ENCODE peak calls at places on chromosome 16, in five cellular contexts. One of them, this sample, is unnamed.
A peak's percentile ranks its signal among the peaks of the same experiment; 100 is the strongest.

GRCh38 chr16:1614226-1615102 is 2.3 kb downstream of the CRAMP1 start:
- DNase-seq in fibroblast of the aortic adventitia: peak; percentile 22
- DNase-seq in CD4-positive, alpha-beta T cell: no peak
- DNase-seq in neural crest cell: peak; percentile 14
- DNase-seq in transverse colon: peak; percentile 17
- DNase-seq in this sample: peak; percentile 15

GRCh38 chr16:16096161-16096857 is 127.0 kb downstream of the ABCC6 start:
- DNase-seq in transverse colon: peak; percentile 39
- DNase-seq in neural crest cell: no peak
- DNase-seq in fibroblast of the aortic adventitia: peak; percentile 67
- DNase-seq in CD4-positive, alpha-beta T cell: no peak
- DNase-seq in this sample: peak; percentile 48

GRCh38 chr16:87860553-87861299 is 8.6 kb downstream of the SLC7A5 start:
- DNase-seq in fibroblast of the aortic adventitia: peak; percentile 52
- DNase-seq in CD4-positive, alpha-beta T cell: no peak
- DNase-seq in neural crest cell: no peak
- DNase-seq in transverse colon: no peak
- DNase-seq in this sample: peak; percentile 69

GRCh38 chr16:30773826-30774225 is 11.7 kb downstream of the RNF40 start:
- DNase-seq in fibroblast of the aortic adventitia: no peak
- DNase-seq in CD4-positive, alpha-beta T cell: no peak
- DNase-seq in transverse colon: no peak
- DNase-seq in neural crest cell: no peak
- DNase-seq in this sample: no peak

GRCh38 chr16:75288596-75289120 is 37.2 kb upstream of the BCAR1 start:
- DNase-seq in CD4-positive, alpha-beta T cell: peak; percentile 28
- DNase-seq in fibroblast of the aortic adventitia: no peak
- DNase-seq in transverse colon: no peak
- DNase-seq in neural crest cell: no peak
- DNase-seq in this sample: no peak

GRCh38 chr16:57501492-57501891 is 15.2 kb upstream of the DOK4 start:
- DNase-seq in CD4-positive, alpha-beta T cell: no peak
- DNase-seq in neural crest cell: no peak
- DNase-seq in transverse colon: no peak
- DNase-seq in fibroblast of the aortic adventitia: no peak
- DNase-seq in this sample: no peak

GRCh38 chr16:85767569-85767968 is 16.7 kb upstream of the C16orf74 start:
- DNase-seq in transverse colon: no peak
- DNase-seq in fibroblast of the aortic adventitia: peak; percentile 82
- DNase-seq in neural crest cell: no peak
- DNase-seq in CD4-positive, alpha-beta T cell: no peak
- DNase-seq in this sample: peak; percentile 93

GRCh38 chr16:83802135-83802534 is 5.6 kb upstream of the HSBP1 start:
- DNase-seq in transverse colon: no peak
- DNase-seq in fibroblast of the aortic adventitia: peak; percentile 43
- DNase-seq in neural crest cell: no peak
- DNase-seq in CD4-positive, alpha-beta T cell: no peak
- DNase-seq in this sample: peak; percentile 85

GRCh38 chr16:85235988-85236831 is 123.9 kb upstream of the CIBAR2 start:
- DNase-seq in fibroblast of the aortic adventitia: peak; percentile 28
- DNase-seq in transverse colon: no peak
- DNase-seq in CD4-positive, alpha-beta T cell: no peak
- DNase-seq in neural crest cell: no peak
- DNase-seq in this sample: no peak

GRCh38 chr16:78385406-78385805 is 286.0 kb downstream of the WWOX start:
- DNase-seq in neural crest cell: no peak
- DNase-seq in fibroblast of the aortic adventitia: no peak
- DNase-seq in CD4-positive, alpha-beta T cell: no peak
- DNase-seq in transverse colon: no peak
- DNase-seq in this sample: no peak

GRCh38 chr16:57530104-57530522 is 6.3 kb downstream of the CCDC102A start:
- DNase-seq in CD4-positive, alpha-beta T cell: peak; percentile 64
- DNase-seq in neural crest cell: no peak
- DNase-seq in transverse colon: peak; percentile 63
- DNase-seq in fibroblast of the aortic adventitia: peak; percentile 60
- DNase-seq in this sample: peak; percentile 32

GRCh38 chr16:3961449-3961849 is 80.9 kb upstream of the CREBBP start:
- DNase-seq in CD4-positive, alpha-beta T cell: no peak
- DNase-seq in transverse colon: no peak
- DNase-seq in fibroblast of the aortic adventitia: peak; percentile 25
- DNase-seq in neural crest cell: peak; percentile 30
- DNase-seq in this sample: peak; percentile 46

GRCh38 chr16:55662641-55663040 is 6.9 kb downstream of the SLC6A2 start:
- DNase-seq in fibroblast of the aortic adventitia: no peak
- DNase-seq in neural crest cell: no peak
- DNase-seq in transverse colon: no peak
- DNase-seq in CD4-positive, alpha-beta T cell: no peak
- DNase-seq in this sample: no peak

DNA sequence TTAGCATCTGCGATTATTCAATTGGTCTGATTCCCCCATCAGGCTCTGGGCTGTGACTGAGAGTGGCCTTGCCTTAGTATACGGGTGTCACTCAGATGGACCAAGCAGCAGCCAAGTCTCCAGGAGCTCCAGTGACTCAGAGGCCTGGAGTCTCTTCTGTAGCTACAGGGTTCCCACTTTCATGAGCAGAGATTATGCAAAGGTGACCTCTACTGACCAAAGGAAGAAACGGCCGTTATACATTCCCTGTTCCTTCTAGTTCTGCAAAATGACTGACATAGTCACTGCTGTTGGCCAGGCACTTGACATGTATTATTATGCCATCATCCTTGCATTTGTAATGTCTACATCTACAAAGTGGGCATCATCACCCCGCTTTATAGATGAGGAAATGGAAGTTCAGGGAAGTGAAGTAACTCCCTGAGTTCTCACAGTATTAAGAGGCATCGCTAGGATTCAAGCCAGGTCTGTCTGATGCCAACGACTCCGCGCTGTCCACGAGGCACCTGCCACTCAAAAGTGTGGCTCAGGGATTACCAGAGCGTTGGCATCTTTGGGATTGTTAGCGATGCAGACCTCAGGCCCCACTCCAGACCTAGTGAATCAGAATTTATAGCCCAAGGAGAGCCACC is 23.3 kb downstream of the SLC38A7 start:
- DNase-seq in transverse colon: peak; percentile 38
- DNase-seq in CD4-positive, alpha-beta T cell: no peak
- DNase-seq in fibroblast of the aortic adventitia: peak; percentile 89
- DNase-seq in neural crest cell: peak; percentile 17
- DNase-seq in this sample: peak; percentile 91
- TF ChIP-seq CTCF in transverse colon: peak; percentile 41
- TF ChIP-seq CTCF in CD4-positive, alpha-beta T cell: peak; percentile 15
- TF ChIP-seq CTCF in fibroblast of the aortic adventitia: peak; percentile 74
- TF ChIP-seq CTCF in neural crest cell: peak; percentile 71
- TF ChIP-seq CTCF in this sample: peak; percentile 77

GRCh38 chr16:89412811-89413210 is 77.5 kb downstream of the ANKRD11 start:
- DNase-seq in CD4-positive, alpha-beta T cell: no peak
- DNase-seq in transverse colon: no peak
- DNase-seq in neural crest cell: peak; percentile 26
- DNase-seq in fibroblast of the aortic adventitia: no peak
- DNase-seq in this sample: no peak

GRCh38 chr16:89411335-89411850 is 79.0 kb downstream of the ANKRD11 start:
- DNase-seq in neural crest cell: no peak
- DNase-seq in CD4-positive, alpha-beta T cell: no peak
- DNase-seq in fibroblast of the aortic adventitia: no peak
- DNase-seq in transverse colon: no peak
- DNase-seq in this sample: no peak

GRCh38 chr16:89410322-89410721 is 80.0 kb downstream of the ANKRD11 start:
- DNase-seq in CD4-positive, alpha-beta T cell: no peak
- DNase-seq in fibroblast of the aortic adventitia: no peak
- DNase-seq in neural crest cell: no peak
- DNase-seq in transverse colon: no peak
- DNase-seq in this sample: no peak

GRCh38 chr16:89409161-89409711 is 81.1 kb downstream of the ANKRD11 start:
- DNase-seq in fibroblast of the aortic adventitia: peak; percentile 23
- DNase-seq in CD4-positive, alpha-beta T cell: peak; percentile 40
- DNase-seq in transverse colon: peak; percentile 38
- DNase-seq in neural crest cell: no peak
- DNase-seq in this sample: peak; percentile 67

GRCh38 chr16:89410794-89411309 is 79.5 kb downstream of the ANKRD11 start:
- DNase-seq in transverse colon: peak; percentile 40
- DNase-seq in CD4-positive, alpha-beta T cell: no peak
- DNase-seq in fibroblast of the aortic adventitia: peak; percentile 94
- DNase-seq in neural crest cell: no peak
- DNase-seq in this sample: peak; percentile 52
- TF ChIP-seq CTCF in transverse colon: no peak
- TF ChIP-seq CTCF in CD4-positive, alpha-beta T cell: no peak
- TF ChIP-seq CTCF in fibroblast of the aortic adventitia: peak; percentile 47
- TF ChIP-seq CTCF in neural crest cell: no peak
- TF ChIP-seq CTCF in this sample: peak; percentile 33

DNA sequence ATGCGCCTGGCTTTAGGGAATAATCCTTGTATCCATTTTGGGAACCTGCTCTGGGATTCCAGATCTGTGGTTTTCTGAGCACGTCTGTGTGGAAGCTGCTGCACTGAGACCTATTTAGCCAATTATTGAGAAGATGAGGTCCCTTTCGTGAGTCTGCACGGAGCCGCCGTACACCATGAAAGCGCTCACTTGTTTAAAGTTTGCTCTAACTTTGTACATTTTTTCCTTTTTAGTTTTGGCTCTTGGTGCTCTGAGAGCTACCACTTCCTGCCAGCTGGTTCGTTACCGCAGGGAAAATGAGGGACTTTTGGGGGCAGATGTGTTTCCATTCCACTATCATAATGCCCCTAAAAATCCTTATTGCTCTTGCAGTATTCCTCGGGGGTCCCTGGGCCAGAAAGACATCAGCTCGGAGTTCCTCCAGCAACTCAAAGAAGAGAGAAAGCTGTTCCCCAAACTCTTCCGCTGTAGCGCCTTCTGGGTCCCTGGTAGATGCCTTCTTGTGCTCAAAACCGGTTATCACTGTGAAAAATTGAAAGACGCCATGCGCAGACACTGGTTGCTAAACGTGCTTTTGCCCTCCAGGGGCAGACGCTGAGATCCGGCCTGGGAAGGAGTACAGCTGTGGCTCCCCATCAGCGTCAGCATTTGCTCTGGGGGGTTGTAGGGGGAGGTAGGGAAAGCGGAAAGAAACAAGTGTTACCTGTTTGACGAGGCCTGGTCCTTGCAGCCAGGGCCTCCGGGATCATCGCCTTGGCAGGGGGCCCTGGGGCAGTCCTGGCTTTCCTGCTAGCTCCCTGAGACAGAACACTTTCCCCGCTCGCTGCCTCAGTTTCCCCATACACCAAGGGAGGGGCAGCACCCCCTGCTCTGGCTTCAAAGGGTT is 238.1 kb downstream of the MRTFB start:
- DNase-seq in transverse colon: no peak
- DNase-seq in neural crest cell: no peak
- DNase-seq in fibroblast of the aortic adventitia: no peak
- DNase-seq in CD4-positive, alpha-beta T cell: peak; percentile 14
- DNase-seq in this sample: peak; percentile 67
- TF ChIP-seq CTCF in transverse colon: no peak
- TF ChIP-seq CTCF in neural crest cell: peak; percentile 41
- TF ChIP-seq CTCF in fibroblast of the aortic adventitia: no peak
- TF ChIP-seq CTCF in CD4-positive, alpha-beta T cell: peak; percentile 15
- TF ChIP-seq CTCF in this sample: peak; percentile 49

GRCh38 chr16:13110124-13110796 is 208.9 kb downstream of the SHISA9 start:
- DNase-seq in neural crest cell: peak; percentile 20
- DNase-seq in fibroblast of the aortic adventitia: no peak
- DNase-seq in CD4-positive, alpha-beta T cell: no peak
- DNase-seq in transverse colon: no peak
- DNase-seq in this sample: peak; percentile 22
- TF ChIP-seq CTCF in neural crest cell: no peak
- TF ChIP-seq CTCF in fibroblast of the aortic adventitia: no peak
- TF ChIP-seq CTCF in CD4-positive, alpha-beta T cell: no peak
- TF ChIP-seq CTCF in transverse colon: no peak
- TF ChIP-seq CTCF in this sample: no peak

GRCh38 chr16:68779891-68780290 is 42.8 kb downstream of the CDH1 start:
- DNase-seq in CD4-positive, alpha-beta T cell: no peak
- DNase-seq in neural crest cell: no peak
- DNase-seq in transverse colon: no peak
- DNase-seq in fibroblast of the aortic adventitia: no peak
- DNase-seq in this sample: no peak

GRCh38 chr16:68776821-68777485 is 39.9 kb downstream of the CDH1 start:
- DNase-seq in fibroblast of the aortic adventitia: no peak
- DNase-seq in CD4-positive, alpha-beta T cell: no peak
- DNase-seq in transverse colon: no peak
- DNase-seq in neural crest cell: no peak
- DNase-seq in this sample: no peak

GRCh38 chr16:68781784-68782183 is 44.7 kb downstream of the CDH1 start:
- DNase-seq in CD4-positive, alpha-beta T cell: no peak
- DNase-seq in transverse colon: no peak
- DNase-seq in fibroblast of the aortic adventitia: no peak
- DNase-seq in neural crest cell: no peak
- DNase-seq in this sample: no peak

GRCh38 chr16:68774982-68775381 is 37.9 kb downstream of the CDH1 start:
- DNase-seq in fibroblast of the aortic adventitia: no peak
- DNase-seq in neural crest cell: no peak
- DNase-seq in CD4-positive, alpha-beta T cell: no peak
- DNase-seq in transverse colon: no peak
- DNase-seq in this sample: no peak

DNA sequence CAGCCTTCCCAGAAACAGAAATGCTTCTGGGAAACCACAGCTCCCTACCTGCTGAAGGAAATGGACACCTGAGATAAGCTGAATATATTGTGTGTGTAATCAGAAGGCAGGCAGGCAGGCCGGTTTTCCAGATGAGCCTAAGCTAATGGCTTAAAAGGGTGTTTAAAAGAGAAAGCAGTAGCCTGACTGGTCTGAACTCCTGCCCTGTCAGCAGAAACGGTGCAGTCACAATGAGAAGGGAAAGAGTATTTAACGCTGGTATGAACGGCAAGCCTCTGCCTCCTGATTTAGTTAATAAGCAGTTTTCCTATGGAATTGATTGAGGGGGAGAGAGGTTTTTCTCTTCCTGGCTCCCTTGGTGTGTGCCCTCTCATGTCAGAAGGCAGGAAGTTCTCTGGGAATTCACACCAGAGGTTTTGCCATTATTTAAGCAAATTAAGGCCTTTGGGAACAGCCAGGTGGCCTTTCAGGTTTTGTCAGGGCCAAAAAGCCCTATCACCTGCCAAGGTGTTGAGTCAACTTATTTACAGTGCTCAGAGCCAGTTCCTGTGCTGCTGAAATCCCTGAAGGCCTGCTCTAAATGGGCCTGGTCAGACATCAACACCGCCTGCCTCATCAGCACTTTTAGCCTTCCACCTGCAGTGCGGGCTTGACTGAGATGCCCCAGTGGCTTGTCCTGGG is 41.6 kb downstream of the CDH1 start:
- DNase-seq in fibroblast of the aortic adventitia: no peak
- DNase-seq in CD4-positive, alpha-beta T cell: no peak
- DNase-seq in neural crest cell: no peak
- DNase-seq in transverse colon: peak; percentile 32
- DNase-seq in this sample: no peak
- TF ChIP-seq CTCF in fibroblast of the aortic adventitia: no peak
- TF ChIP-seq CTCF in CD4-positive, alpha-beta T cell: no peak
- TF ChIP-seq CTCF in neural crest cell: no peak
- TF ChIP-seq CTCF in transverse colon: no peak
- TF ChIP-seq CTCF in this sample: no peak